ENCODE peak calls at places on chromosomes 11 and 22, in four cellular contexts. H, M, Y and B are unnamed samples.

GRCh38 chr11:62217191-62217748 is 8.8 kb downstream of the SCGB2A1 start:
- DNase-seq in Y (no peak), M (no peak), H (no peak), B (no peak)

GRCh38 chr11:70669871-70670683 is 271.7 kb downstream of the CTTN start:
- DNase-seq in H (no peak), M (no peak), Y (no peak), B (no peak)

GRCh38 chr11:117192401-117192875 is 6.7 kb upstream of the TAGLN start:
- DNase-seq in M (no peak), Y (no peak), H (no peak), B (no peak)

GRCh38 chr11:79276900-79277299 is 163.9 kb downstream of the TENM4 start:
- DNase-seq in M (no peak), H (no peak), Y (no peak), B (no peak)

GRCh38 chr11:45385423-45385822 is 99.3 kb upstream of the SYT13 start:
- DNase-seq in H (no peak), Y (no peak), M (no peak), B (no peak)

GRCh38 chr22:31920306-31920705 is 24.0 kb upstream of the YWHAH start:
- DNase-seq in H (no peak), M (no peak), Y (no peak), B (no peak)

GRCh38 chr22:48318173-48318572 is 1509.5 kb downstream of the BRD1 start:
- DNase-seq in M (no peak), H (no peak), Y (no peak), B (no peak)

GRCh38 chr11:101010899-101011298 is 118.7 kb downstream of the PGR start:
- DNase-seq in Y (no peak), M (no peak), H (no peak), B (no peak)

GRCh38 chr11:115817844-115818565 is 313.8 kb upstream of the CADM1 start:
- DNase-seq in H (no peak), Y (no peak), M (no peak), B (no peak)

GRCh38 chr11:68090706-68091105 is 30.5 kb downstream of the CHKA start:
- DNase-seq in H (no peak), M (peak), Y (peak), B (peak)

GRCh38 chr11:15565846-15566245 is 451.1 kb downstream of the INSC start:
- DNase-seq in Y (no peak), H (no peak), M (no peak), B (no peak)

GRCh38 chr22:25694167-25694907 is 47.7 kb upstream of the MYO18B start:
- DNase-seq in H (no peak), M (no peak), Y (no peak), B (no peak)

GRCh38 chr11:81995907-81996306 is 737.8 kb downstream of the FAM181B start:
- DNase-seq in M (no peak), Y (no peak), H (no peak), B (no peak)

GRCh38 chr11:112455791-112456190 is 195.1 kb upstream of the PLET1 start:
- DNase-seq in Y (no peak), H (no peak), M (no peak), B (no peak)

GRCh38 chr11:115874843-115875242 is 370.6 kb upstream of the CADM1 start:
- DNase-seq in M (no peak), H (no peak), Y (no peak), B (no peak)

GRCh38 chr11:114250993-114251796 is 45.0 kb upstream of the NNMT start:
- DNase-seq in H (no peak), Y (no peak), M (no peak), B (no peak)

GRCh38 chr11:119318240-119319135 is 1.6 kb upstream of the MCAM start:
- DNase-seq in H (peak), M (no peak), Y (peak), B (peak)

GRCh38 chr11:108966978-108967377 is 302.1 kb downstream of the DDX10 start:
- DNase-seq in H (no peak), Y (no peak), M (no peak), B (no peak)

GRCh38 chr11:78313898-78314297 is 103.7 kb downstream of the GAB2 start:
- DNase-seq in H (no peak), M (peak), Y (no peak), B (no peak)

GRCh38 chr22:41799486-41800347 is 762 bp upstream of the CCDC134 start:
- DNase-seq in M (peak), H (no peak), Y (no peak), B (no peak)

GRCh38 chr11:31822604-31823371 is 11.7 kb upstream of the PAX6 start:
- DNase-seq in Y (no peak), H (no peak), M (no peak), B (no peak)

GRCh38 chr22:32578752-32579151 is 104.1 kb downstream of the FBXO7 start:
- DNase-seq in M (no peak), H (no peak), Y (no peak), B (no peak)

GRCh38 chr11:99916078-99916477 is 771.0 kb upstream of the ARHGAP42 start:
- DNase-seq in H (no peak), M (no peak), Y (no peak), B (no peak)

GRCh38 chr11:125441648-125442410 is 54.2 kb downstream of the FEZ1 start:
- DNase-seq in M (no peak), Y (no peak), H (no peak), B (no peak)

GRCh38 chr11:106668147-106668546 is 350.1 kb downstream of the GUCY1A2 start:
- DNase-seq in M (no peak), H (peak), Y (no peak), B (no peak)

GRCh38 chr11:10758959-10759358 is 7.9 kb downstream of the CTR9 start:
- DNase-seq in H (no peak), Y (no peak), M (no peak), B (no peak)

GRCh38 chr11:111730031-111730430 is 36.2 kb downstream of the PPP2R1B start:
- DNase-seq in Y (no peak), H (no peak), M (no peak), B (no peak)

GRCh38 chr11:65606876-65607613 is 7.0 kb downstream of the MAP3K11 start:
- DNase-seq in H (no peak), M (peak), Y (no peak), B (peak)

GRCh38 chr11:110174645-110175310 is 81.6 kb downstream of the ZC3H12C start:
- DNase-seq in H (no peak), M (no peak), Y (no peak), B (no peak)

GRCh38 chr11:44592125-44592643 is 26.7 kb downstream of the CD82 start:
- DNase-seq in H (no peak), M (no peak), Y (no peak), B (no peak)

GRCh38 chr11:4115128-4115527 is 20.5 kb downstream of the RRM1 start:
- DNase-seq in H (no peak), Y (no peak), M (no peak), B (no peak)

GRCh38 chr22:37784829-37785495 is 22.8 kb upstream of the GCAT start:
- DNase-seq in H (no peak), M (peak), Y (no peak), B (peak)

GRCh38 chr11:68839953-68840641 is 1.6 kb downstream of the CPT1A start:
- DNase-seq in Y (peak), H (no peak), M (peak), B (peak)

GRCh38 chr11:82797595-82797971 is 63.9 kb upstream of the FAM181B start:
- DNase-seq in Y (no peak), H (no peak), M (no peak), B (no peak)

GRCh38 chr11:60771879-60772525 is 13.1 kb upstream of the MS4A10 start:
- DNase-seq in M (no peak), H (no peak), Y (no peak), B (no peak)

GRCh38 chr22:44496844-44497217 is 1.2 kb downstream of the RTL6 start:
- DNase-seq in H (no peak), Y (peak), M (no peak), B (no peak)

GRCh38 chr11:27279491-27279890 is 83.5 kb downstream of the CCDC34 start:
- DNase-seq in Y (no peak), H (no peak), M (no peak), B (no peak)